ENCODE peak calls at places on chromosomes 7 and 10, in four cellular contexts. C, G, V and B are unnamed samples.

GRCh38 chr10:1369197-1369596 is 313.0 kb downstream of the WDR37 start:
- DNase-seq in V (no peak), G (no peak), C (no peak), B (no peak)

GRCh38 chr7:10889266-10889898 is 84.3 kb upstream of the PHF14 start:
- DNase-seq in G (no peak), V (peak), C (peak), B (peak)

GRCh38 chr7:92588561-92588960 is 1.6 kb downstream of the FAM133B start:
- DNase-seq in C (no peak), V (no peak), G (no peak), B (peak)

GRCh38 chr7:134836447-134836846 is 57.0 kb downstream of the CALD1 start:
- DNase-seq in V (no peak), C (peak), G (no peak), B (peak)

GRCh38 chr10:89685932-89686331 is 15.5 kb upstream of the KIF20B start:
- DNase-seq in V (no peak), G (no peak), C (no peak), B (no peak)

GRCh38 chr10:100728928-100729876 is 16.2 kb upstream of the PAX2 start:
- DNase-seq in V (no peak), C (peak), G (no peak), B (peak)

GRCh38 chr7:108094933-108095710 is 35.0 kb downstream of the LAMB4 start:
- DNase-seq in V (no peak), G (peak), C (peak), B (peak)

GRCh38 chr7:100132697-100133137 is 6.0 kb downstream of the MBLAC1 start:
- DNase-seq in V (peak), C (peak), G (peak), B (peak)

GRCh38 chr7:90262438-90262837 is 17.5 kb downstream of the CFAP69 start:
- DNase-seq in C (peak), V (no peak), G (no peak), B (peak)

GRCh38 chr10:83373659-83374058 is 765.6 kb upstream of the GHITM start:
- DNase-seq in C (peak), V (no peak), G (peak), B (peak)

GRCh38 chr10:124403548-124403947 is 15.2 kb downstream of the OAT start:
- DNase-seq in V (no peak), G (no peak), C (peak), B (peak)

GRCh38 chr7:140541513-140542192 is 62.3 kb upstream of the MKRN1 start:
- DNase-seq in C (peak), V (no peak), G (peak), B (peak)

GRCh38 chr7:135799881-135800280 is 51.3 kb upstream of the FAM180A start:
- DNase-seq in V (no peak), C (no peak), G (no peak), B (no peak)

GRCh38 chr7:140631602-140632001 is 9.0 kb downstream of the DENND2A start:
- DNase-seq in C (no peak), V (no peak), G (no peak), B (peak)

GRCh38 chr10:45553613-45554012 is 119.0 kb downstream of the ZFAND4 start:
- DNase-seq in V (no peak), G (no peak), C (no peak), B (no peak)

GRCh38 chr10:112227331-112227961 is 43.9 kb upstream of the GPAM start:
- DNase-seq in G (peak), C (no peak), V (no peak), B (no peak)

GRCh38 chr10:102645388-102645740 is 1.1 kb downstream of the TRIM8 start:
- DNase-seq in C (peak), V (peak), G (peak), B (peak)

GRCh38 chr7:2978403-2978802 is 65.3 kb downstream of the CARD11 start:
- DNase-seq in G (no peak), C (no peak), V (peak), B (no peak)